ENCODE peak calls at places on chromosomes 3 and 15, in ten cellular contexts. E, P, D, A, H, N, S, K, U and L are unnamed samples.

GRCh38 chr3:123705886-123706285 is 121.0 kb upstream of the HACD2 start:
- DNase-seq in H (no peak), N (no peak), S (no peak), P (no peak), E (no peak), K (no peak), A (no peak), D (no peak), U (no peak), L (no peak)

GRCh38 chr3:52534281-52535183 is 875 bp upstream of the NT5DC2 start:
- DNase-seq in H (peak), N (peak), P (no peak), U (no peak), S (no peak), D (peak), A (peak), E (no peak), K (peak), L (peak)

GRCh38 chr3:38588276-38588971 is 61.1 kb downstream of the SCN5A start:
- DNase-seq in K (no peak), H (no peak), P (no peak), D (no peak), N (no peak), A (peak), U (peak), E (peak), S (no peak), L (no peak)

GRCh38 chr3:16653712-16654111 is 48.5 kb upstream of the DAZL start:
- DNase-seq in E (no peak), A (no peak), H (no peak), N (no peak), S (no peak), P (no peak), D (no peak), K (no peak), U (no peak), L (no peak)

GRCh38 chr3:12774619-12775018 is 15.6 kb upstream of the TMEM40 start:
- DNase-seq in K (no peak), A (no peak), S (no peak), P (no peak), E (no peak), D (no peak), N (no peak), U (no peak), H (no peak), L (no peak)

GRCh38 chr15:60551781-60552161 is 72.8 kb upstream of the ICE2 start:
- DNase-seq in S (no peak), D (no peak), U (no peak), K (no peak), N (peak), H (no peak), P (no peak), E (no peak), A (no peak), L (no peak)

GRCh38 chr3:156033428-156033827 is 87.0 kb upstream of the KCNAB1 start:
- DNase-seq in N (no peak), P (no peak), H (no peak), S (no peak), E (no peak), U (no peak), K (no peak), A (no peak), D (no peak), L (no peak)

GRCh38 chr3:57758686-57759085 is 2.6 kb downstream of the SLMAP start:
- DNase-seq in E (no peak), D (no peak), A (no peak), U (no peak), H (peak), S (no peak), N (no peak), P (no peak), K (no peak), L (no peak)

GRCh38 chr15:83106994-83107840 is at the start of gene TM6SF1:
- DNase-seq in A (peak), S (no peak), P (no peak), H (peak), N (peak), E (no peak), D (no peak), K (no peak), U (peak), L (peak)

GRCh38 chr3:134333522-134334181 is 40.6 kb downstream of the AMOTL2 start:
- DNase-seq in K (peak), U (no peak), D (peak), S (no peak), P (no peak), E (no peak), H (peak), A (peak), N (no peak), L (no peak)

GRCh38 chr3:29176501-29176900 is 104.4 kb upstream of the RBMS3 start:
- DNase-seq in S (no peak), N (peak), K (no peak), A (peak), P (no peak), E (no peak), H (no peak), U (no peak), D (no peak), L (no peak)

GRCh38 chr3:100044369-100044768 is 69.9 kb downstream of the FILIP1L start:
- DNase-seq in E (peak), A (no peak), K (no peak), D (no peak), P (peak), H (no peak), U (no peak), S (no peak), N (no peak), L (peak)

GRCh38 chr3:101992861-101993260 is 143.5 kb downstream of the NFKBIZ start:
- DNase-seq in E (no peak), U (no peak), S (no peak), D (no peak), A (no peak), N (no peak), P (no peak), K (no peak), H (no peak), L (no peak)

GRCh38 chr3:62439978-62440377 is 66.6 kb upstream of the FEZF2 start:
- DNase-seq in U (no peak), S (no peak), N (no peak), P (no peak), D (no peak), A (no peak), E (no peak), K (no peak), H (no peak), L (no peak)

GRCh38 chr3:66179813-66180212 is 41.0 kb upstream of the SLC25A26 start:
- DNase-seq in P (no peak), K (no peak), A (no peak), N (no peak), S (no peak), D (no peak), U (no peak), E (no peak), H (peak), L (no peak)

GRCh38 chr3:69329897-69330296 is 56.0 kb downstream of the FRMD4B start:
- DNase-seq in A (no peak), H (peak), U (no peak), S (no peak), P (no peak), N (no peak), D (peak), K (no peak), E (no peak), L (no peak)

GRCh38 chr3:32481791-32482631 is 20.6 kb downstream of the CMTM6 start:
- DNase-seq in N (no peak), H (no peak), D (no peak), E (no peak), U (no peak), S (no peak), A (no peak), K (no peak), P (no peak), L (no peak)

GRCh38 chr3:178382388-178383061 is 153.7 kb upstream of the KCNMB2 start:
- DNase-seq in P (no peak), K (no peak), U (no peak), S (peak), N (peak), E (no peak), H (peak), D (peak), A (no peak), L (no peak)

GRCh38 chr3:149288655-149289054 is 44.8 kb downstream of the TM4SF18 start:
- DNase-seq in E (no peak), P (no peak), H (no peak), U (no peak), D (no peak), K (no peak), N (no peak), S (no peak), A (no peak), L (no peak)

GRCh38 chr3:77667901-77668300 is 628.0 kb downstream of the ROBO2 start:
- DNase-seq in N (no peak), P (no peak), S (no peak), E (no peak), H (peak), D (no peak), A (no peak), U (no peak), K (no peak), L (no peak)

GRCh38 chr3:36147934-36148333 is 232.4 kb upstream of the STAC start:
- DNase-seq in H (no peak), D (no peak), U (no peak), E (no peak), P (no peak), N (no peak), K (no peak), S (no peak), A (no peak), L (no peak)

GRCh38 chr3:36362216-36362615 is 18.1 kb upstream of the STAC start:
- DNase-seq in D (no peak), U (no peak), E (no peak), P (no peak), H (peak), K (no peak), S (no peak), N (peak), A (peak), L (no peak)

GRCh38 chr15:65832549-65833364 is 36.5 kb upstream of the RAB11A start:
- DNase-seq in E (peak), D (peak), S (peak), K (peak), H (peak), P (peak), N (peak), A (peak), U (peak), L (peak)

GRCh38 chr3:125067225-125067624 is 11.4 kb upstream of the HEG1 start:
- DNase-seq in P (no peak), A (no peak), D (no peak), H (no peak), E (no peak), U (no peak), S (no peak), K (no peak), N (no peak), L (no peak)

GRCh38 chr3:61606196-61606595 is 44.8 kb downstream of the PTPRG start:
- DNase-seq in D (no peak), P (no peak), H (no peak), A (no peak), S (no peak), U (no peak), E (no peak), N (no peak), K (no peak), L (no peak)

GRCh38 chr15:73991260-73991659 is 835 bp downstream of the STOML1 start:
- DNase-seq in D (no peak), H (peak), E (no peak), U (peak), N (peak), K (peak), S (no peak), P (no peak), A (no peak), L (no peak)

GRCh38 chr3:131193671-131194291 is 167.1 kb downstream of the NEK11 start:
- DNase-seq in N (no peak), K (no peak), P (no peak), E (no peak), S (no peak), D (peak), A (no peak), H (no peak), U (no peak), L (no peak)

GRCh38 chr3:126621171-126621570 is 33.8 kb downstream of the TXNRD3 start:
- DNase-seq in H (peak), P (no peak), A (no peak), D (peak), K (no peak), U (no peak), N (no peak), E (no peak), S (peak), L (no peak)

GRCh38 chr3:170640737-170641171 is 54.9 kb upstream of the SLC7A14 start:
- DNase-seq in U (no peak), A (no peak), H (no peak), E (no peak), N (no peak), D (no peak), K (no peak), S (no peak), P (no peak), L (no peak)

GRCh38 chr3:179063945-179064560 is 7.6 kb downstream of the ZMAT3 start:
- DNase-seq in H (peak), A (no peak), P (no peak), K (no peak), D (peak), N (no peak), U (no peak), S (no peak), E (no peak), L (no peak)

GRCh38 chr15:36903195-36903594 is 197.2 kb downstream of the MEIS2 start:
- DNase-seq in D (no peak), U (no peak), N (no peak), S (no peak), P (no peak), E (no peak), K (no peak), A (no peak), H (no peak), L (no peak)

GRCh38 chr15:36901012-36901411 is 199.3 kb downstream of the MEIS2 start:
- DNase-seq in D (no peak), H (no peak), S (no peak), U (no peak), E (no peak), K (no peak), P (no peak), N (no peak), A (no peak), L (no peak)

GRCh38 chr15:36907295-36907694 is 193.1 kb downstream of the MEIS2 start:
- DNase-seq in H (no peak), K (no peak), N (no peak), A (peak), E (no peak), D (no peak), U (no peak), P (no peak), S (no peak), L (no peak)

GRCh38 chr15:36905908-36906307 is 194.4 kb downstream of the MEIS2 start:
- DNase-seq in U (no peak), H (peak), D (no peak), A (no peak), N (no peak), E (no peak), K (no peak), S (no peak), P (no peak), L (no peak)

DNA sequence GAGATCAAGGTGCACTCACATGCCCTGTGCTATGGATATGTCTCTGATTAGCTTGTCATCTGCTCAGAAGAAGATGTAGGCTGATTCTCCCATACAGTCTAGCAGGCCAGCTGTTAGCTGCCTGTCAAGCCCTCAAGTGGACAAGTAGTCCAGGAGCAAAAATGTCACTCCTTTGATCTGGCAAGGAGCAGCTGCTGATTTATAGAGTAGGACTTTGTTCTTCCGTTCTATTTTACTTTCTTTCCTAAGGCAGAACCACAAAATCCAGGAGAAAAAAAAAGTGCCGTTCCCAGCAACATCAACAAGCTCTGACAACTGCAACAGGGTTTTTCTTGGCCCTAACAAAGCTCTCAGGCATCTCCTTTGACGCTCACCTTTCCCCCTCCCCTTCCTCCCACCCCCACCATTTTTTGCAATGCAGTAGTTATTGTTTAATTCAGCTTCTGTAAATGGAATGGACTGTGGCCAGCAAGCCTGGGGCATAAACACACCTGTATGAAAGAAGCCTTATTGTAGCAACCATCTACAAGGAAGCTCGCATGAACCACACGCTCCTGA is 196.3 kb downstream of the MEIS2 start:
- DNase-seq in H (no peak), K (no peak), A (no peak), E (no peak), S (no peak), P (no peak), U (no peak), N (no peak), D (no peak), L (no peak)
- TF ChIP-seq CTCF in H (no peak), K (no peak), A (no peak), E (no peak), S (no peak), P (no peak), U (no peak), N (no peak), D (no peak), L (no peak)

GRCh38 chr3:136042608-136043221 is 77.2 kb downstream of the PPP2R3A start:
- DNase-seq in A (no peak), S (no peak), U (no peak), H (peak), P (peak), K (no peak), E (no peak), D (peak), N (no peak), L (peak)
- TF ChIP-seq CTCF in A (peak), S (peak), U (peak), H (peak), P (peak), K (peak), E (peak), D (peak), N (peak), L (no peak)

GRCh38 chr3:45915518-45916231 is 27.6 kb upstream of the CXCR6 start:
- DNase-seq in U (no peak), D (peak), A (peak), P (peak), N (peak), H (peak), E (peak), S (peak), K (no peak), L (peak)

GRCh38 chr3:45914362-45915077 is 28.2 kb downstream of the CCR9 start:
- DNase-seq in U (no peak), K (no peak), P (no peak), A (no peak), N (no peak), H (no peak), S (no peak), E (peak), D (no peak), L (no peak)

GRCh38 chr3:45917146-45917885 is 25.9 kb upstream of the CXCR6 start:
- DNase-seq in E (peak), S (no peak), K (no peak), N (no peak), H (no peak), A (no peak), U (no peak), P (no peak), D (no peak), L (no peak)

GRCh38 chr3:45912435-45912834 is 26.1 kb downstream of the CCR9 start:
- DNase-seq in S (no peak), E (no peak), A (no peak), H (no peak), N (no peak), D (no peak), K (no peak), P (no peak), U (no peak), L (no peak)

GRCh38 chr3:45915080-45915479 is 28.2 kb upstream of the CXCR6 start:
- DNase-seq in D (no peak), S (no peak), H (no peak), K (no peak), U (no peak), N (no peak), A (no peak), E (peak), P (no peak), L (no peak)
- TF ChIP-seq CTCF in D (no peak), S (no peak), H (no peak), K (no peak), U (no peak), N (no peak), A (no peak), E (no peak), P (no peak), L (no peak)

DNA sequence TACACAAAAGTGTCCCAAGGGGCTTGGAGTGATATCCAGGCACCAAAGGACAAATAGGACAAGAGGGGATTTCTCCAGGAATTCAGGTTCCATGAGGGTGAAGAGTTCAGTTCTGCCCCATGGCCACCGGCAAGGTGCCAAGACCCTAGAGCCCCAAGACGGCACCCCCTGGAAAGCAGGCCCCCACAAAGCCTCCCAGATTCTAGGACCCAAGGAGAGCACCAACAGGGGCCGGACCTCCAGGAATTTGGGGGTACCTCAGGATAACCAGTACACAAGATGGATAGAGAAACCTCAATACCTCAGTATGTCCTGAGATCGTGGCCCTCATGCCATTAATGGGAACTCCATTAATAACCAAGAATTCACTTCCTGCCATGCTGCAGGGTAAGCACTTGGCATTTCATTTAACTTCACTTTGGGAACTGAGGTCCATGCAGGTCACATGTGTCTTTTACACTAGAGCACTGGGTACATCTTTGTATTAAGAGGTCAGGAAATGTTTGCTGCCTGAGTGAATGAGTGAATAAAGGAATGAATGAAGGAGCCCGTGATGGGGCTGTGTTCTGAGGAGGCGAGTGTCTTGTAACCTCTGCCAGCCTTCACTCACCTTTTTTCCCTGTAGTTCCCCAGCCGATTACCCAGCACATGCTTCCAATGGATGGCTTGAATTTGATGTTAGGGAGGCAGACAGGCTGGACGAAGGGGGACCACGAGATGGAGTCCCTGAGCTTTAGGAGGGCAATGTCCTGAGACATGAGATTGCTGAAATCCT is 15.5 kb upstream of the PRSS50 start:
- DNase-seq in U (no peak), A (peak), K (no peak), N (no peak), D (no peak), E (no peak), P (no peak), H (peak), S (no peak), L (no peak)
- TF ChIP-seq CTCF in U (no peak), A (peak), K (no peak), N (no peak), D (peak), E (no peak), P (no peak), H (peak), S (no peak), L (no peak)

DNA sequence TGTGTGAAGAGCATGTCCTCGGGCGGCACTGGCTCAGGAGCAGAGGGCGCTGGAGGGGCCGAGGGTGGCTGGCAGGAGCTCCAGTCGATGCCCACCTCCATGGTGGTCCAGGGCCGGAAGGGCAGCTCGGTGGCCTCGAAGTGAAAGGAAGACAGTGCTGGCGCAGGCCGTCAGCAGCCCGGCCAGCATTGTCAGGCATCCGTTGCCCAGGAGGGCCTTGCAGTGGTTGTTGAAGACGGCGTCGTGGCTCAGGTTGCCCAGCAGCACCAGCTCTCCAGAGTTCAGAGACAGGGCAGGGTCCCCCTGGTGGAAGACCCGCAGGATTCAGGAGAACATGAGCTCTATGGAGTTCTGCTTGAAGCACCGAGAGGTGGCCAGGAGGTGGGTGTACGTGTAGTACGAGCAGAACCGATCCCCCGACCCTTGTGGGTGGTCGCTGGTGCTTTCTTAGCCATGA is 16.5 kb upstream of the SIAH2 start:
- DNase-seq in E (no peak), U (no peak), A (peak), H (no peak), S (no peak), D (no peak), K (no peak), N (no peak), P (no peak), L (no peak)
- TF ChIP-seq CTCF in E (no peak), U (no peak), A (peak), H (no peak), S (no peak), D (peak), K (no peak), N (no peak), P (no peak), L (no peak)